ENCODE peak calls at places on chromosomes 12 and 14, in seven cellular contexts. M is Peyer's patch, C is A549, Z is stomach, Q is sigmoid colon, J is adrenal gland, F is tibial nerve. P is an unnamed sample.

GRCh38 chr12:121538699-121539061 is 42.1 kb downstream of the KDM2B start:
- DNase-seq in F (no peak), J (no peak), C (peak), Z (peak), Q (no peak), M (no peak), P (no peak)

GRCh38 chr12:46388427-46388992 is 15.9 kb upstream of the SLC38A2 start:
- DNase-seq in Z (no peak), Q (no peak), F (no peak), J (no peak), M (no peak), C (no peak), P (no peak)

GRCh38 chr12:46357438-46358324 is 14.9 kb downstream of the SLC38A2 start:
- DNase-seq in M (no peak), Q (no peak), J (no peak), F (no peak), Z (no peak), C (no peak), P (no peak)

GRCh38 chr12:66352899-66353298 is 50.6 kb downstream of the HELB start:
- DNase-seq in C (no peak), J (no peak), Q (no peak), Z (no peak), F (no peak), M (no peak), P (no peak)

GRCh38 chr12:131380961-131381705 is 329.8 kb upstream of the SFSWAP start:
- DNase-seq in F (no peak), Q (peak), C (no peak), M (peak), J (no peak), Z (no peak), P (no peak)

GRCh38 chr12:27667540-27667939 is 28.7 kb upstream of the REP15 start:
- DNase-seq in F (no peak), J (peak), Z (no peak), M (no peak), C (no peak), Q (no peak), P (no peak)

GRCh38 chr12:24821691-24822090 is 127.2 kb downstream of the BCAT1 start:
- DNase-seq in M (no peak), C (no peak), F (no peak), Z (no peak), J (no peak), Q (no peak), P (no peak)

GRCh38 chr12:2154050-2154449 is 101.3 kb downstream of the CACNA1C start:
- DNase-seq in C (no peak), J (no peak), F (no peak), Q (no peak), M (no peak), Z (no peak), P (no peak)

GRCh38 chr14:101739446-101740141 is 21.9 kb upstream of the PPP2R5C start:
- DNase-seq in C (no peak), Z (no peak), J (no peak), Q (no peak), F (no peak), M (no peak), P (no peak)

GRCh38 chr14:91931478-91932088 is 15.9 kb downstream of the FBLN5 start:
- DNase-seq in M (no peak), C (no peak), F (no peak), J (no peak), Z (no peak), Q (peak), P (no peak)

GRCh38 chr14:55803506-55804197 is 223.6 kb downstream of the KTN1 start:
- DNase-seq in Q (no peak), F (no peak), C (no peak), J (no peak), M (no peak), Z (no peak), P (no peak)

GRCh38 chr12:104060791-104061190 is 3.5 kb upstream of the HCFC2 start:
- DNase-seq in M (no peak), C (no peak), Z (no peak), Q (no peak), F (no peak), J (no peak), P (no peak)

GRCh38 chr12:6070472-6071257 is 53.8 kb downstream of the VWF start:
- DNase-seq in M (peak), C (no peak), Z (no peak), F (no peak), Q (no peak), J (no peak), P (no peak)

GRCh38 chr14:78595797-78596196 is 425.6 kb downstream of the NRXN3 start:
- DNase-seq in Z (no peak), J (no peak), M (no peak), C (no peak), Q (no peak), F (no peak), P (no peak)

GRCh38 chr12:105978686-105979085 is 160.1 kb downstream of the NUAK1 start:
- DNase-seq in M (no peak), Z (no peak), F (no peak), Q (no peak), C (no peak), J (no peak), P (no peak)

DNA sequence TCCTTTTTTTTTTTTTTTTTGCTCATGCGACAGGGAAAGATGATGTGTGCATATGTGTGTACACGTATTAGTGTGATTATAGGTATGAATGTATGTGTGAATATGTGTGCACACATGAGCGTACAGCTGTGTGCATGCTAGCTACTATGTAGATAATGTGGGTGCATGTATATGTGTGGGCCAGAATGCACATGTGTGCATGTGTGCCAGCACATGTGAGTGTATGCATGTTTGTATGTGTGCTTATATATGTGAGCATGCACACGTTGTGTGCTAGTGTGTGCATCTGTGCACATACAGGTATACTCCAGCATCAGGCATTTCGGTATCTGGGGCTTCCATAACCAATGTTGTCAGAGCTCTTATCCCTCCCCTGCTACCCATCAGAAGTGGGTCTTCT is 541.1 kb downstream of the AACS start:
- DNase-seq in Q (no peak), J (no peak), C (no peak), Z (no peak), M (no peak), F (no peak), P (no peak)
- TF ChIP-seq POLR2A in Q (no peak), J (no peak), C (no peak), Z (no peak), M (no peak), F (no peak), P (no peak)

GRCh38 chr14:51862171-51862838 is 1.9 kb downstream of the GNG2 start:
- DNase-seq in J (no peak), C (no peak), Z (no peak), Q (no peak), F (no peak), M (no peak), P (no peak)
- H3K4me3 ChIP-seq in J (peak), C (no peak), Z (peak), Q (peak), F (peak), M (peak), P (no peak)

GRCh38 chr12:124399622-124400021 is 104.7 kb downstream of the RFLNA start:
- DNase-seq in C (peak), J (no peak), Z (no peak), M (peak), Q (no peak), F (no peak), P (peak)

GRCh38 chr12:124398578-124399227 is 103.8 kb downstream of the RFLNA start:
- DNase-seq in Z (peak), Q (peak), M (peak), C (no peak), J (no peak), F (peak), P (peak)

GRCh38 chr12:124401563-124402180 is 106.8 kb downstream of the RFLNA start:
- DNase-seq in Q (no peak), C (no peak), Z (no peak), J (no peak), F (no peak), M (no peak), P (peak)

GRCh38 chr12:124397807-124398577 is 103.1 kb downstream of the RFLNA start:
- DNase-seq in F (peak), C (no peak), J (no peak), Q (peak), Z (peak), M (peak), P (peak)

GRCh38 chr12:124400124-124400523 is 105.2 kb downstream of the RFLNA start:
- DNase-seq in C (no peak), Q (no peak), Z (no peak), J (no peak), M (no peak), F (no peak), P (no peak)
- H3K27ac ChIP-seq in C (no peak), Q (peak), Z (peak), J (no peak), M (no peak), F (no peak), P (peak)

DNA sequence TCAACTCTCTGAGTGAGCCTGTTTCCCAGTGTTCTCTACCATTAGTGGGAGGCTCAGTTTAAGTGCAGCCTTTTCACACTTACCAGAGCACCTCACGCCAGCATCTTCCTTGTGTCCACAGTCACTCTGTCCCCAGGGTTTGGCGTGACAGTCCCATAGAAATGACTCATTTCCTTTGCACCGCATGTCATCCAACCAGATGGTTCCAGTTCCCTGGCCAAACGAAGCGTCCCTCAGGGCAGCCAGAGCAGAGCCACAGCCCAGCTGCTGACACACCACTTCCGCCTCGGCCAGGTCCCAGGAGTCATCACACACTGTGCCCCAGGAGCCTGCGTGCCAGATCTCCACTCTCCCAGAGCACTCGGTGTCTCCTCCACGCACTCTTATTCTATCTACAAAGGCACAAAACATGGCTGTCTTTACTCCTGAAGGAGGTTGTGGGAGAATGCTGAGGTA is 65.4 kb downstream of the ACSM4 start:
- DNase-seq in C (no peak), M (no peak), Z (no peak), J (no peak), F (no peak), Q (no peak), P (no peak)
- TF ChIP-seq POLR2A in C (peak), M (no peak), Z (no peak), J (no peak), F (no peak), Q (no peak), P (no peak)

GRCh38 chr14:21383848-21384493 is at the start of gene SUPT16H:
- DNase-seq in F (peak), C (peak), Q (peak), M (peak), J (peak), Z (peak), P (peak)

GRCh38 chr14:21382886-21383847 is 652 bp downstream of the SUPT16H start:
- DNase-seq in F (peak), J (peak), Q (peak), C (peak), M (peak), Z (peak), P (peak)

GRCh38 chr14:21385170-21385904 is 1.5 kb upstream of the SUPT16H start:
- DNase-seq in F (no peak), Q (no peak), Z (no peak), C (no peak), M (no peak), J (no peak), P (no peak)

GRCh38 chr14:21382095-21382494 is 1.7 kb downstream of the SUPT16H start:
- DNase-seq in F (no peak), J (no peak), Z (no peak), Q (no peak), C (no peak), M (no peak), P (no peak)

DNA sequence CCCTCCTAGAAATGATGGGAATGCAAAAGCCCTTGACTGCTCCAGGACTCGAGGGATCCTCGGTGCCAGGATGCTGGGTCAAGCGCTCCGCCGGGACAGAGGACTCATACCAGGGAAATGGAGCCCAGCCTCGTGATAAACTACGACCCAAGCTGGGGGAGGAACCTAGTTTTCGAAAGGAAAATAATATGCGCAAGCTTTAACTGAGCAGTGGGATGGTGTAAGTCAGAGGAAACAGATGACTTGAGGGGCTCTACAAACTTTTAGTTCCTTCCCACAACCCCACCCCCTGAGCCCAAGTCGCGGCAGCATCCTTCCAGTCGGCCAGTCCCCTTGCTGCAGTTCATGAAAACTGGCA is 654 bp upstream of the SUPT16H start:
- DNase-seq in F (no peak), M (no peak), Q (no peak), Z (no peak), J (no peak), C (no peak), P (no peak)
- H3K4me3 ChIP-seq in F (peak), M (peak), Q (peak), Z (peak), J (peak), C (peak), P (peak)

GRCh38 chr14:61502459-61503093 is 181.2 kb downstream of the PRKCH start:
- DNase-seq in M (no peak), F (no peak), Z (no peak), C (no peak), J (no peak), Q (no peak), P (no peak)

GRCh38 chr14:61504841-61505340 is 183.5 kb downstream of the PRKCH start:
- DNase-seq in Q (no peak), F (no peak), J (no peak), C (no peak), Z (no peak), M (no peak), P (no peak)

GRCh38 chr14:61501714-61502458 is 180.5 kb downstream of the PRKCH start:
- DNase-seq in J (no peak), M (no peak), Q (no peak), Z (no peak), F (no peak), C (no peak), P (no peak)

GRCh38 chr14:61505815-61506809 is 184.7 kb downstream of the PRKCH start:
- DNase-seq in J (no peak), C (no peak), F (no peak), Z (no peak), Q (no peak), M (no peak), P (no peak)

DNA sequence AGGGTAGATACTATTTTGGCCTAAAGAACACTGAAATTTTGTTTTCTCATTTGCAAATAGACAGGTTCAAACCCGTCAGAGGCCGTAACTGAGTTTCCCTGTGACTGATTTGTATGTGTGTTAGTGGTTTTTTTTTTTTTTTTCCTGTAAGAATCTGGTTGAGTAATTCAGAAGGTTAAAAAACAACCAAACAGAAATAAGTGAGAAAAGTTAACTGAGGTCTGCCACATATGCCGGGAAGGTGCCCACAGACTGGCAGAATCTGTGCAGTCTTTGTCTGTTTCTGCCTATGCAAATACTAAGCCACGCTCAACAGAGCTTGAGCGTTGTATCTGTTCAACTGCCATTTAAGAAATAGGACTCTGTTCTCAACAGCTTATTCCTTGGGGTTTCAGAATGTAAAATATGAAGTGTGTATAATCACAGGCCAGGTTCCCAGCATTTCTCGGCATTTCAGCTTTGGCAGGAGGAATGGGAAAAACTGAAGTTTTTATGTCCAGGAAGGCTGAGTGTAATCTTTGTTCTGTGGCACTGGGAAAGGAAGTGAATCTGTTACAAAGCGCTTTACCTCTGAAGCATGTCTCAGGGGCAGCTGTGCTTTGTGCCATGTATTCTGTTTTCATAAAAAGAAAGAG is 181.9 kb downstream of the PRKCH start:
- DNase-seq in C (no peak), F (no peak), J (no peak), Z (no peak), M (peak), Q (no peak), P (no peak)
- H3K27ac ChIP-seq in C (peak), F (no peak), J (no peak), Z (peak), M (peak), Q (peak), P (peak)